ENCODE peak calls at places on chromosomes 5 and 9, in six cellular contexts. H is mucosa of gallbladder; Y is choroid plexus epithelial cell; J is effector CD8-positive, alpha-beta T cell; W is aorta; L is activated naive CD4-positive, alpha-beta T cell treated with anti-CD3 and anti-CD28 coated beads, Interleukin-2, amount 50 U/mL, for 16 hours. S is an unnamed sample.

GRCh38 chr5:93611510-93611899 is 28.5 kb downstream of the NR2F1 start:
- DNase-seq in W (no peak), Y (no peak), L (no peak), H (no peak), J (no peak), S (no peak)

GRCh38 chr5:16805478-16805877 is 130.6 kb downstream of the MYO10 start:
- DNase-seq in H (no peak), Y (no peak), W (no peak), L (no peak), J (no peak), S (no peak)

GRCh38 chr9:88786291-88787054 is 204.8 kb upstream of the S1PR3 start:
- DNase-seq in L (no peak), Y (peak; percentile 36), J (no peak), H (no peak), W (no peak), S (no peak)

GRCh38 chr5:84382363-84383295 is 2.1 kb downstream of the EDIL3 start:
- DNase-seq in H (no peak), J (no peak), Y (peak; percentile 65), W (peak; percentile 57), L (no peak), S (no peak)

GRCh38 chr9:135473972-135474543 is 5.5 kb upstream of the PPP1R26 start:
- DNase-seq in J (no peak), L (no peak), Y (no peak), W (no peak), H (no peak), S (no peak)

GRCh38 chr5:139277171-139277570 is 16.4 kb upstream of the MATR3 start:
- DNase-seq in W (no peak), Y (no peak), L (no peak), J (no peak), H (no peak), S (no peak)

GRCh38 chr5:6544561-6544935 is 88.3 kb downstream of the NSUN2 start:
- DNase-seq in Y (no peak), J (no peak), L (no peak), W (no peak), H (no peak), S (no peak)

GRCh38 chr5:157219491-157220271 is 39.0 kb downstream of the ITK start:
- DNase-seq in Y (no peak), H (no peak), W (no peak), J (no peak), L (no peak), S (no peak)

GRCh38 chr5:36600847-36601527 is 5.4 kb upstream of the SLC1A3 start:
- DNase-seq in Y (no peak), W (no peak), H (no peak), J (no peak), L (no peak), S (no peak)

GRCh38 chr9:92911496-92912475 is 33.9 kb upstream of the ZNF484 start:
- DNase-seq in H (no peak), Y (peak; percentile 62), L (no peak), W (peak; percentile 62), J (no peak), S (peak; percentile 13)

GRCh38 chr9:12916037-12916436 is 141.2 kb downstream of the LURAP1L start:
- DNase-seq in L (no peak), Y (peak; percentile 70), J (no peak), W (no peak), H (no peak), S (no peak)

GRCh38 chr5:138344887-138345622 is 7.0 kb downstream of the FAM53C start:
- DNase-seq in Y (no peak), H (no peak), L (no peak), J (no peak), W (no peak), S (no peak)

GRCh38 chr9:38035873-38036272 is 33.2 kb downstream of the SHB start:
- DNase-seq in L (no peak), W (no peak), J (no peak), H (no peak), Y (peak; percentile 80), S (no peak)

GRCh38 chr5:58108507-58108906 is 351.4 kb downstream of the PLK2 start:
- DNase-seq in L (no peak), J (no peak), H (no peak), W (no peak), Y (no peak), S (no peak)

GRCh38 chr9:93456022-93456421 is 2.6 kb upstream of the FAM120AOS start:
- DNase-seq in Y (no peak), J (no peak), L (no peak), W (no peak), H (no peak), S (no peak)

GRCh38 chr9:105361873-105362272 is 86.0 kb upstream of the FSD1L start:
- DNase-seq in L (no peak), J (no peak), Y (no peak), H (no peak), W (no peak), S (no peak)

GRCh38 chr5:174731214-174732039 is 7.0 kb downstream of the MSX2 start:
- DNase-seq in Y (no peak), J (no peak), W (no peak), H (no peak), L (no peak), S (no peak)

GRCh38 chr5:121251954-121252353 is 599.7 kb upstream of the FTMT start:
- DNase-seq in Y (peak; percentile 23), L (no peak), J (no peak), W (no peak), H (no peak), S (peak; percentile 46)

GRCh38 chr9:35112257-35113020 is 3.2 kb downstream of the ATOSB start:
- DNase-seq in J (no peak), L (no peak), W (peak; percentile 83), H (no peak), Y (peak; percentile 62), S (no peak)

GRCh38 chr9:706606-707451 is 134.7 kb upstream of the DMRT1 start:
- DNase-seq in J (no peak), Y (peak; percentile 76), W (peak; percentile 87), H (peak; percentile 68), L (peak; percentile 52), S (no peak)

GRCh38 chr5:174303035-174303434 is 257.5 kb downstream of the NSG2 start:
- DNase-seq in H (no peak), J (no peak), W (no peak), L (no peak), Y (no peak), S (no peak)

GRCh38 chr9:94018628-94019027 is 63.5 kb upstream of the BARX1 start:
- DNase-seq in W (no peak), L (no peak), J (no peak), H (no peak), Y (peak; percentile 92), S (no peak)

GRCh38 chr5:58751222-58751621 is 168.3 kb downstream of the RAB3C start:
- DNase-seq in L (no peak), H (no peak), J (no peak), W (no peak), Y (peak; percentile 20), S (peak; percentile 20)

GRCh38 chr5:93048858-93049257 is 532.2 kb downstream of the NR2F1-AS1 start:
- DNase-seq in W (no peak), J (no peak), L (no peak), Y (no peak), H (no peak), S (no peak)

GRCh38 chr9:29976981-29977380 is 2403.7 kb upstream of the C9orf72 start:
- DNase-seq in H (no peak), L (no peak), J (no peak), Y (no peak), W (no peak), S (no peak)

GRCh38 chr9:110126457-110126856 is 81.5 kb downstream of the C9orf152 start:
- DNase-seq in W (no peak), L (no peak), H (no peak), J (no peak), Y (peak; percentile 60), S (no peak)

GRCh38 chr9:76027426-76027825 is 137.0 kb downstream of the PCSK5 start:
- DNase-seq in H (no peak), J (peak; percentile 8), L (peak; percentile 20), W (no peak), Y (peak; percentile 44), S (no peak)

GRCh38 chr5:159877894-159878448 is 38.3 kb upstream of the ADRA1B start:
- DNase-seq in Y (no peak), H (peak; percentile 18), L (no peak), J (no peak), W (peak; percentile 57), S (no peak)

GRCh38 chr5:109454726-109455505 is 45.1 kb upstream of the PJA2 start:
- DNase-seq in L (no peak), J (no peak), Y (peak; percentile 79), H (no peak), W (no peak), S (no peak)

S was measured in HT-29.